ENCODE peak calls at places on chromosomes 16 and 17, in eight cellular contexts. F is cardiac fibroblast, S is left lung, A is heart left ventricle, N is AG10803, C is right lobe of liver, L is mucosa of descending colon, I is AG09309. P is an unnamed sample.

GRCh38 chr16:86929149-86929871 is 351.0 kb downstream of the FOXL1 start:
- DNase-seq in L (no peak), F (peak), C (no peak), S (no peak), A (peak), I (no peak), N (peak), P (no peak)

GRCh38 chr17:43907425-43907981 is at the start of gene MPP2:
- DNase-seq in F (peak), S (peak), A (peak), I (no peak), C (no peak), N (peak), L (peak), P (peak)

GRCh38 chr17:61064087-61064951 is 335.3 kb upstream of the TBX2 start:
- DNase-seq in C (no peak), F (peak), L (no peak), S (no peak), I (no peak), A (no peak), N (no peak), P (no peak)

GRCh38 chr17:42016411-42016831 is 818 bp downstream of the DNAJC7 start:
- DNase-seq in F (no peak), L (no peak), C (no peak), N (peak), A (no peak), S (no peak), I (no peak), P (no peak)

GRCh38 chr16:87636741-87637140 is 34.4 kb downstream of the JPH3 start:
- DNase-seq in I (no peak), N (no peak), A (no peak), L (no peak), S (peak), C (no peak), F (no peak), P (no peak)

GRCh38 chr17:76179496-76180467 is 38.7 kb upstream of the FOXJ1 start:
- DNase-seq in C (no peak), L (no peak), A (no peak), I (no peak), N (peak), S (no peak), F (peak), P (peak)

GRCh38 chr17:72683506-72684404 is 408.7 kb downstream of the SLC39A11 start:
- DNase-seq in A (no peak), L (peak), N (peak), F (peak), S (no peak), C (no peak), I (peak), P (no peak)

GRCh38 chr16:75053791-75054555 is 55.1 kb downstream of the ZNRF1 start:
- DNase-seq in I (no peak), F (no peak), A (peak), N (no peak), S (no peak), C (peak), L (peak), P (no peak)

GRCh38 chr16:5069854-5070253 is 1.8 kb upstream of the ALG1 start:
- DNase-seq in L (no peak), F (no peak), N (no peak), A (no peak), C (no peak), I (no peak), S (no peak), P (no peak)
- TF ChIP-seq CTCF in L (no peak), F (no peak), N (no peak), A (no peak), C (no peak), I (no peak), S (no peak), P (no peak)

GRCh38 chr16:29784901-29785500 is 5.5 kb upstream of the KIF22 start:
- DNase-seq in F (peak), I (no peak), A (peak), N (peak), L (peak), S (peak), C (peak), P (peak)
- TF ChIP-seq CTCF in F (peak), I (peak), A (peak), N (peak), L (peak), S (peak), C (peak), P (peak)

GRCh38 chr16:30652718-30653117 is 2.0 kb downstream of the PRR14 start:
- DNase-seq in F (no peak), L (no peak), A (no peak), C (no peak), S (no peak), I (no peak), N (no peak), P (no peak)

GRCh38 chr16:30652005-30652296 is 1.2 kb downstream of the PRR14 start:
- DNase-seq in A (no peak), N (no peak), S (no peak), F (no peak), C (no peak), I (no peak), L (no peak), P (no peak)

GRCh38 chr16:30651124-30652004 is 604 bp downstream of the PRR14 start:
- DNase-seq in I (no peak), N (peak), C (peak), S (peak), L (peak), F (peak), A (peak), P (peak)

GRCh38 chr16:30649725-30650368 is 913 bp upstream of the PRR14 start:
- DNase-seq in C (no peak), L (peak), F (no peak), S (no peak), N (no peak), I (no peak), A (no peak), P (no peak)

GRCh38 chr16:30650369-30651123 is at the start of gene PRR14:
- DNase-seq in C (peak), S (peak), F (peak), A (peak), N (peak), L (peak), I (peak), P (peak)
- TF ChIP-seq CTCF in C (peak), S (no peak), F (peak), A (peak), N (no peak), L (peak), I (peak), P (no peak)

GRCh38 chr16:49608801-49609200 is 235.2 kb downstream of the C16orf78 start:
- DNase-seq in S (no peak), N (peak), I (peak), A (no peak), L (no peak), C (peak), F (peak), P (no peak)
- TF ChIP-seq CTCF in S (peak), N (peak), I (peak), A (peak), L (no peak), C (no peak), F (peak), P (peak)

GRCh38 chr16:85239871-85240270 is 127.6 kb upstream of the CIBAR2 start:
- DNase-seq in A (no peak), F (no peak), S (no peak), C (no peak), N (no peak), I (no peak), L (no peak), P (no peak)

GRCh38 chr16:85235988-85236831 is 123.9 kb upstream of the CIBAR2 start:
- DNase-seq in N (no peak), L (no peak), S (no peak), A (no peak), I (no peak), C (no peak), F (peak), P (peak)

GRCh38 chr16:85237817-85238216 is 125.5 kb upstream of the CIBAR2 start:
- DNase-seq in S (no peak), C (no peak), L (no peak), I (no peak), N (no peak), F (no peak), A (no peak), P (no peak)

GRCh38 chr16:85239239-85239638 is 127.0 kb upstream of the CIBAR2 start:
- DNase-seq in F (no peak), I (no peak), C (no peak), A (no peak), S (no peak), N (no peak), L (no peak), P (no peak)

DNA sequence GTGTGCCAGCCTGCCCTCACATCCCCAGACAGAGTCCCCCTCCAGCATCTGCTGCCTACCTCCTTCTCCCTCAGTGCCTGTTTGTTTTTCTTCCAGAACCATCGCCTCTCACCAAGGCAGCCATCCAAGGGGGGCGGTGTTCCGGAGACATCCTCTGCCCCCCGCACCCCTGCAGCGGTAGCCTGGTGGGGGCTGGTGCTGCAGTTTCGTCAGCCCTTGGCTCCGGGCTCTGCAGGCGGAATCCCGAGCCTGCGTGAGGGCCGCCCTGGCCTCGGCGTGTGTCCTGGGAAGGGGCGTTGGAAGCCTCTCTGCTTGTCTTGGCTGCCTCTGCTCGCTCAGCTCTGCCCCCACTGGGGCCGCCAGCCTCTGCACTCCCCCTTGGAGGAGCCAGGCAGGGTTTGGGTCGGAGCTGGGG is 126.0 kb upstream of the CIBAR2 start:
- DNase-seq in C (no peak), A (peak), N (peak), L (peak), F (peak), S (no peak), I (no peak), P (no peak)
- TF ChIP-seq CTCF in C (no peak), A (no peak), N (peak), L (no peak), F (no peak), S (no peak), I (no peak), P (no peak)